ENCODE peak calls at places on chromosome 12, in eight cellular contexts. One of them, this sample, is unnamed.

GRCh38 chr12:128813392-128813791 is 10.4 kb downstream of the SLC15A4 start:
- DNase-seq in astrocyte of the spinal cord: peak
- DNase-seq in IMR-90: no peak
- DNase-seq in keratinocyte: no peak
- DNase-seq in GM12865: no peak
- DNase-seq in sigmoid colon: peak
- DNase-seq in heart right ventricle: no peak
- DNase-seq in hepatocyte: no peak
- DNase-seq in this sample: no peak

GRCh38 chr12:25655702-25656101 is 102.6 kb upstream of the LMNTD1 start:
- DNase-seq in hepatocyte: peak
- DNase-seq in IMR-90: no peak
- DNase-seq in GM12865: no peak
- DNase-seq in keratinocyte: no peak
- DNase-seq in astrocyte of the spinal cord: no peak
- DNase-seq in sigmoid colon: no peak
- DNase-seq in heart right ventricle: no peak
- DNase-seq in this sample: no peak

GRCh38 chr12:44000309-44000952 is 164.6 kb downstream of the TMEM117 start:
- DNase-seq in IMR-90: peak
- DNase-seq in hepatocyte: peak
- DNase-seq in heart right ventricle: no peak
- DNase-seq in GM12865: peak
- DNase-seq in keratinocyte: peak
- DNase-seq in sigmoid colon: no peak
- DNase-seq in astrocyte of the spinal cord: peak
- DNase-seq in this sample: peak

GRCh38 chr12:95473440-95473946 is 459 bp upstream of the METAP2 start:
- DNase-seq in IMR-90: peak
- DNase-seq in heart right ventricle: peak
- DNase-seq in GM12865: peak
- DNase-seq in sigmoid colon: no peak
- DNase-seq in keratinocyte: no peak
- DNase-seq in hepatocyte: peak
- DNase-seq in astrocyte of the spinal cord: no peak
- DNase-seq in this sample: peak

GRCh38 chr12:93879476-93880376 is 202.6 kb downstream of the CRADD start:
- DNase-seq in keratinocyte: no peak
- DNase-seq in GM12865: no peak
- DNase-seq in IMR-90: peak
- DNase-seq in heart right ventricle: no peak
- DNase-seq in hepatocyte: no peak
- DNase-seq in astrocyte of the spinal cord: peak
- DNase-seq in sigmoid colon: no peak
- DNase-seq in this sample: peak

GRCh38 chr12:86376052-86376451 is 119.9 kb upstream of the MGAT4C start:
- DNase-seq in heart right ventricle: peak
- DNase-seq in hepatocyte: no peak
- DNase-seq in astrocyte of the spinal cord: no peak
- DNase-seq in keratinocyte: no peak
- DNase-seq in IMR-90: no peak
- DNase-seq in sigmoid colon: no peak
- DNase-seq in GM12865: no peak
- DNase-seq in this sample: no peak

GRCh38 chr12:121794532-121795028 is 1.1 kb upstream of the RHOF start:
- DNase-seq in IMR-90: no peak
- DNase-seq in hepatocyte: no peak
- DNase-seq in keratinocyte: no peak
- DNase-seq in heart right ventricle: no peak
- DNase-seq in sigmoid colon: peak
- DNase-seq in astrocyte of the spinal cord: no peak
- DNase-seq in GM12865: no peak
- DNase-seq in this sample: no peak

GRCh38 chr12:48982397-48983080 is 4.4 kb downstream of the WNT1 start:
- DNase-seq in astrocyte of the spinal cord: no peak
- DNase-seq in GM12865: no peak
- DNase-seq in heart right ventricle: no peak
- DNase-seq in keratinocyte: no peak
- DNase-seq in IMR-90: no peak
- DNase-seq in hepatocyte: no peak
- DNase-seq in sigmoid colon: no peak
- DNase-seq in this sample: no peak

GRCh38 chr12:131801254-131801866 is 26.8 kb upstream of the MMP17 start:
- DNase-seq in GM12865: no peak
- DNase-seq in hepatocyte: no peak
- DNase-seq in heart right ventricle: no peak
- DNase-seq in IMR-90: no peak
- DNase-seq in astrocyte of the spinal cord: no peak
- DNase-seq in sigmoid colon: no peak
- DNase-seq in keratinocyte: no peak
- DNase-seq in this sample: no peak

GRCh38 chr12:51823875-51824565 is 24.5 kb downstream of the FIGNL2 start:
- DNase-seq in sigmoid colon: no peak
- DNase-seq in IMR-90: peak
- DNase-seq in keratinocyte: no peak
- DNase-seq in heart right ventricle: peak
- DNase-seq in hepatocyte: peak
- DNase-seq in astrocyte of the spinal cord: peak
- DNase-seq in GM12865: peak
- DNase-seq in this sample: no peak

GRCh38 chr12:124599074-124599999 is 31.9 kb upstream of the NCOR2 start:
- DNase-seq in astrocyte of the spinal cord: peak
- DNase-seq in hepatocyte: no peak
- DNase-seq in GM12865: no peak
- DNase-seq in heart right ventricle: no peak
- DNase-seq in keratinocyte: no peak
- DNase-seq in sigmoid colon: no peak
- DNase-seq in IMR-90: peak
- DNase-seq in this sample: peak

GRCh38 chr12:115102450-115102849 is 418.5 kb upstream of the TBX3 start:
- DNase-seq in astrocyte of the spinal cord: no peak
- DNase-seq in heart right ventricle: peak
- DNase-seq in IMR-90: no peak
- DNase-seq in keratinocyte: no peak
- DNase-seq in sigmoid colon: no peak
- DNase-seq in hepatocyte: no peak
- DNase-seq in GM12865: no peak
- DNase-seq in this sample: no peak

GRCh38 chr12:112282920-112283319 is 99.3 kb downstream of the HECTD4 start:
- DNase-seq in keratinocyte: no peak
- DNase-seq in GM12865: no peak
- DNase-seq in heart right ventricle: no peak
- DNase-seq in astrocyte of the spinal cord: no peak
- DNase-seq in hepatocyte: no peak
- DNase-seq in IMR-90: no peak
- DNase-seq in sigmoid colon: no peak
- DNase-seq in this sample: no peak

GRCh38 chr12:55706840-55707671 is 648 bp downstream of the ITGA7 start:
- DNase-seq in astrocyte of the spinal cord: no peak
- DNase-seq in keratinocyte: no peak
- DNase-seq in heart right ventricle: no peak
- DNase-seq in GM12865: no peak
- DNase-seq in IMR-90: no peak
- DNase-seq in sigmoid colon: no peak
- DNase-seq in hepatocyte: peak
- DNase-seq in this sample: no peak
- H3K4me3 ChIP-seq in astrocyte of the spinal cord: peak
- H3K4me3 ChIP-seq in keratinocyte: no peak
- H3K4me3 ChIP-seq in heart right ventricle: peak
- H3K4me3 ChIP-seq in GM12865: no peak
- H3K4me3 ChIP-seq in IMR-90: peak
- H3K4me3 ChIP-seq in sigmoid colon: peak
- H3K4me3 ChIP-seq in hepatocyte: peak
- H3K4me3 ChIP-seq in this sample: peak

DNA sequence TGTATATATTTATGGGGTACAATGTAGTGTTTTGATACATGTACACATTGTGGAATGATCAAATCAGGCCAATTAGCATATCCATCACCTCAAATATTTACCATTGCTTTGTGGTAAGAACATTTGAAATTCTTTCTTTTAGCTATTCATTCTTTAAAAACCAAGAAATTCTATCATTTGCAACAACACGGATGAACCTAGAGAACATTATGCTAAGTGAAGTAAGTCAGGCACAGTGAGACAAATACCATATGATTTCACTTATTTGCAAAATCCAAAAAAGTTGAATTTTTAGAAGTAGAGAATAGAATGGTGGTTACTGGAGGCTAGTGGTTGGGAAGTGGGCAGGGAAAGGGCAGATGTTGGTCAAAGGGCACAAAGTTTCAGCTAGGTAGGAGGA is 129.3 kb upstream of the PTPRQ start:
- DNase-seq in keratinocyte: no peak
- DNase-seq in heart right ventricle: no peak
- DNase-seq in astrocyte of the spinal cord: peak
- DNase-seq in IMR-90: no peak
- DNase-seq in sigmoid colon: no peak
- DNase-seq in GM12865: no peak
- DNase-seq in hepatocyte: no peak
- DNase-seq in this sample: no peak
- TF ChIP-seq CTCF in keratinocyte: no peak
- TF ChIP-seq CTCF in heart right ventricle: no peak
- TF ChIP-seq CTCF in astrocyte of the spinal cord: no peak
- TF ChIP-seq CTCF in IMR-90: no peak
- TF ChIP-seq CTCF in sigmoid colon: no peak
- TF ChIP-seq CTCF in GM12865: no peak
- TF ChIP-seq CTCF in hepatocyte: no peak
- TF ChIP-seq CTCF in this sample: no peak

DNA sequence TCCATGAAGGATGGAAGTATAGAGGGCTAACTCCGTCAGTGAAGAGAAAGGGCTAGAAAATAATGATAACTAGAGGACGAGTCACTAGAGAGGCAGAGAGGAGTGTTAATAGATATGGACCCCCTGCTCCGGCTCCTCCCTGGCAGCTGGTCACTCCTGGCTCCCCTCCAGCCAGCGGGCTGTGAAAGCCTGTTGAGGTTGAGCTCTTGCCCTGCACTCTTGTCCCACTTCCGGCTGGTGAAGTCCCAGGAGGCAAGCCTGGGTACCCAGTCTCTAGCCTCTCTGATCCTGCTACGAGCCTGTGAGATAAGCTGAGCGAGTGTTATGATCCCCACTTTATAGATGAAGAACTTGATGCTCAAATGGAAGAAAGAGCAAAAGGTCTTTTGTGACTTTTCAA is 90.3 kb downstream of the RFX4 start:
- DNase-seq in GM12865: peak
- DNase-seq in hepatocyte: no peak
- DNase-seq in astrocyte of the spinal cord: no peak
- DNase-seq in IMR-90: no peak
- DNase-seq in heart right ventricle: no peak
- DNase-seq in sigmoid colon: no peak
- DNase-seq in keratinocyte: no peak
- DNase-seq in this sample: no peak
- H3K4me3 ChIP-seq in GM12865: no peak
- H3K4me3 ChIP-seq in hepatocyte: no peak
- H3K4me3 ChIP-seq in astrocyte of the spinal cord: no peak
- H3K4me3 ChIP-seq in IMR-90: no peak
- H3K4me3 ChIP-seq in heart right ventricle: no peak
- H3K4me3 ChIP-seq in sigmoid colon: no peak
- H3K4me3 ChIP-seq in keratinocyte: no peak
- H3K4me3 ChIP-seq in this sample: no peak

GRCh38 chr12:108495054-108495453 is 20.0 kb upstream of the FICD start:
- DNase-seq in hepatocyte: no peak
- DNase-seq in sigmoid colon: no peak
- DNase-seq in IMR-90: peak
- DNase-seq in astrocyte of the spinal cord: peak
- DNase-seq in heart right ventricle: no peak
- DNase-seq in keratinocyte: no peak
- DNase-seq in GM12865: peak
- DNase-seq in this sample: no peak
- TF ChIP-seq CTCF in hepatocyte: peak
- TF ChIP-seq CTCF in sigmoid colon: peak
- TF ChIP-seq CTCF in IMR-90: peak
- TF ChIP-seq CTCF in astrocyte of the spinal cord: peak
- TF ChIP-seq CTCF in heart right ventricle: peak
- TF ChIP-seq CTCF in keratinocyte: peak
- TF ChIP-seq CTCF in GM12865: peak
- TF ChIP-seq CTCF in this sample: peak